ENCODE peak calls at places on chromosomes 2 and 18, in five cellular contexts. F is cardiac fibroblast, N is tibial artery, I is fibroblast of lung, J is fibroblast of mammary gland. Y is an unnamed sample.

GRCh38 chr18:66344227-66344626 is 259.7 kb downstream of the CDH19 start:
- DNase-seq in F (no peak), N (no peak), I (no peak), J (no peak), Y (no peak)

GRCh38 chr2:180516204-180516603 is 464.2 kb upstream of the UBE2E3 start:
- DNase-seq in F (no peak), N (no peak), I (no peak), J (no peak), Y (no peak)

GRCh38 chr2:45797451-45798230 is 146.2 kb downstream of the PRKCE start:
- DNase-seq in F (no peak), N (peak), I (peak), J (no peak), Y (no peak)

GRCh38 chr2:32847734-32848133 is 99.0 kb upstream of the LTBP1 start:
- DNase-seq in F (no peak), N (no peak), I (no peak), J (no peak), Y (no peak)

GRCh38 chr2:207135340-207135739 is 30.4 kb downstream of the KLF7 start:
- DNase-seq in F (peak), N (no peak), I (peak), J (peak), Y (no peak)

GRCh38 chr2:59167514-59167913 is 926.4 kb upstream of the FANCL start:
- DNase-seq in F (no peak), N (no peak), I (no peak), J (no peak), Y (no peak)

GRCh38 chr2:197969391-197969893 is 165.0 kb downstream of the PLCL1 start:
- DNase-seq in F (peak), N (no peak), I (peak), J (peak), Y (no peak)

GRCh38 chr2:227615906-227616305 is 1.3 kb upstream of the SCYGR3 start:
- DNase-seq in F (no peak), N (no peak), I (no peak), J (no peak), Y (no peak)

GRCh38 chr2:186068154-186068826 is 329.7 kb downstream of the FSIP2 start:
- DNase-seq in F (peak), N (no peak), I (peak), J (peak), Y (no peak)

GRCh38 chr2:235553696-235554100 is 59.9 kb downstream of the AGAP1 start:
- DNase-seq in F (no peak), N (no peak), I (peak), J (no peak), Y (no peak)

GRCh38 chr2:100882645-100883613 is 63.0 kb downstream of the NPAS2 start:
- DNase-seq in F (no peak), N (no peak), I (peak), J (peak), Y (no peak)

GRCh38 chr2:58607479-58607878 is 366.4 kb upstream of the FANCL start:
- DNase-seq in F (no peak), N (no peak), I (no peak), J (no peak), Y (no peak)

GRCh38 chr2:232894746-232895145 is 24.7 kb downstream of the SNORC start:
- DNase-seq in F (no peak), N (peak), I (no peak), J (no peak), Y (no peak)

GRCh38 chr2:172864182-172864581 is 128.5 kb downstream of the RAPGEF4 start:
- DNase-seq in F (peak), N (peak), I (peak), J (peak), Y (peak)

GRCh38 chr2:211766689-211767088 is 771.9 kb downstream of the ERBB4 start:
- DNase-seq in F (no peak), N (no peak), I (no peak), J (no peak), Y (no peak)
- H3K4me3 ChIP-seq in F (no peak), N (no peak), I (no peak), J (no peak), Y (no peak)

DNA sequence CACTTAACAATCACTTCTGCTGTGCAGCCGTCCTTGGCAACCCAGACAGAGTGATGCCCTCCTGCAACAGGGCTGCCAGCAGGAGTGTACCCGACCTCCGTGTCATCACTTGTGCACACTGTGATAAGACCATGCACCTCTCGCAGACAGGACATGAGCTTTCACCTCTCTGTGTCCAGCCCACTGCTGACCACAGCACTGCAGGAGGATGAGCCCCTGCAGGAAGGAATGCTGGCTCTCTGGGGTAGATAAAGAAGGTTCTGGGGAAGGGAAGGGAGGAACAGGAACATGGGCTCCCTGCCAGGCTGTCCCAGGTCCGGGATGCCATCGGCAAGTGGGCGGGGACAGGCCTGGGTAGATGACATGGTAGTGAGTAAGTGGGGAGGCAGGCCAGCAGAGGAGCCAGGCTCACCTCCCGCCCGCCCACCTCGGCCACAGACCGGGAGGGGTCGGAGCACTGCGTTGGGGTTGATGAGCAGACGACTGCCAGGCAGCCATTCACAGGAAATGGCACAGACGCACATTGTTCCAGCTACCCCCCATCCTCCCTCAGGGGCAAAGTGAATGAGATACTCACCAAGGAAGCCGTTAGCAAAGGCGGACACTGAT is 18.6 kb upstream of the COL6A3 start:
- DNase-seq in F (peak), N (no peak), I (peak), J (peak), Y (no peak)
- H3K4me3 ChIP-seq in F (peak), N (no peak), I (no peak), J (no peak), Y (no peak)

GRCh38 chr2:168804214-168804613 is 1.8 kb downstream of the NOSTRIN start:
- DNase-seq in F (no peak), N (no peak), I (no peak), J (no peak), Y (no peak)
- H3K4me3 ChIP-seq in F (no peak), N (no peak), I (no peak), J (no peak), Y (no peak)

DNA sequence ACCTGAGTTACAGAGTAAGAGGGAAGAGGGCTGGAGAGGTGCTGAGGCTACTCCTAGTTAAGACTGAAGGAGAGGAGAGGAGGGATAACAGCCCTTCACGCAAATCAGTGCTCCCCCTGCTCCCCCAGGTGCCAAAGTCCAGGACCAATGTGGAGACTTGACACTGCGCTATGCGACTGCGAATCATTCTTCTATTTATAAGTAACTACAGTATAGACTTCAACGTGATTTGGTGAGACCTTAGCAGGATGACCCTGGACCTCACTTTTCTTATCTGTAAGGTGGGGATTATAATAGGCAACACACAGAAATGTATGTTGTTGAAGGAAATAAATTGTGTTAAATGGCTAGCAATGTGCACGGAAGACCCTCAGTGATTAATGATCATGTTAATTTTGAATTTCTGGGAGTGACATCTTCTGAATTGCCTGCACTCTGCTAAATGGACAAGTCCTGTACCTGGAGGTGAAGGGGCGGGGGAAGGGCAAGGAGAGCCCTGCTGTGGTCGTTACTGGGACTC is 11.0 kb downstream of the EN1 start:
- DNase-seq in F (no peak), N (no peak), I (no peak), J (no peak), Y (no peak)
- H3K4me3 ChIP-seq in F (no peak), N (peak), I (no peak), J (peak), Y (no peak)

DNA sequence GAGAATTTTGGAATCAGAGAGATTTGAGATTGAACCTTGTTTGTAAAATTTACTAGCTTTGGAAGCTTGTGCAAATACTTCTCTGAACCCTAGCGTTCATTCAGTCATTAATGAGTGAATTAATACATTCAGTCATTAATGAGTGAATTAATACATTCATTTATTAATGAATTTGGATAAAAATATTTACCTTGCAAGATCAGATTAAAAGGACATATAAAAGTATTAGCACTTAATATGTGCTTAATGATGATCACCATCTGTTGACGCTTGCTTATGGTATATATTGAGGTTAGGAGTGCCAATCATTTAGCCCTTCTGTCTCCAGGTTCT is 26.9 kb downstream of the EML4 start:
- DNase-seq in F (no peak), N (no peak), I (no peak), J (no peak), Y (no peak)
- H3K4me3 ChIP-seq in F (no peak), N (no peak), I (no peak), J (no peak), Y (no peak)

Y was measured in A673.